ENCODE peak calls at places on chromosome 17, in ten cellular contexts. J is A549, S is H9, M is lung, X is right cardiac atrium, W is dorsolateral prefrontal cortex, C is astrocyte, E is cardiac muscle cell, R is fibroblast of lung, N is tibial nerve. H is an unnamed sample.

GRCh38 chr17:6279659-6280058 is 155.3 kb downstream of the AIPL1 start:
- DNase-seq in E (no peak), N (no peak), M (no peak), X (no peak), R (no peak), J (no peak), W (no peak), C (no peak), S (peak), H (peak)

GRCh38 chr17:58760248-58760647 is 4.6 kb downstream of the PPM1E start:
- DNase-seq in E (no peak), M (no peak), J (no peak), C (no peak), X (no peak), S (no peak), N (no peak), R (no peak), W (no peak), H (no peak)

GRCh38 chr17:64005734-64006167 is 7.6 kb downstream of the PRR29 start:
- DNase-seq in N (no peak), W (no peak), E (no peak), J (peak), C (no peak), M (no peak), R (no peak), X (no peak), S (peak), H (no peak)

GRCh38 chr17:1179635-1180433 is at the start of gene ABR:
- DNase-seq in N (no peak), R (no peak), C (no peak), W (peak), S (peak), M (no peak), X (peak), J (peak), E (peak), H (no peak)

GRCh38 chr17:29905086-29905878 is 24.7 kb downstream of the SSH2 start:
- DNase-seq in R (no peak), J (no peak), S (peak), X (no peak), N (no peak), E (no peak), C (no peak), M (no peak), W (no peak), H (no peak)

GRCh38 chr17:2157081-2157480 is 102.2 kb downstream of the HIC1 start:
- DNase-seq in C (peak), J (no peak), R (peak), E (no peak), W (no peak), N (no peak), M (no peak), X (no peak), S (no peak), H (no peak)

GRCh38 chr17:81578038-81578441 is 25.9 kb upstream of the FAAP100 start:
- DNase-seq in R (peak), W (no peak), X (no peak), M (no peak), N (no peak), S (peak), E (no peak), J (no peak), C (peak), H (no peak)

GRCh38 chr17:78176548-78177025 is 8.2 kb downstream of the SYNGR2 start:
- DNase-seq in N (peak), J (peak), S (peak), W (peak), M (peak), C (no peak), E (peak), R (peak), X (peak), H (no peak)

GRCh38 chr17:77999413-78000173 is 41.1 kb downstream of the TNRC6C start:
- DNase-seq in J (no peak), N (no peak), R (peak), C (peak), X (no peak), S (no peak), W (no peak), E (no peak), M (no peak), H (no peak)

GRCh38 chr17:64060331-64060730 is 39.9 kb upstream of the ICAM2 start:
- DNase-seq in W (no peak), C (no peak), E (no peak), S (no peak), R (no peak), X (no peak), M (no peak), J (no peak), N (no peak), H (no peak)

GRCh38 chr17:15884731-15885130 is 60.2 kb upstream of the ADORA2B start:
- DNase-seq in R (peak), M (no peak), N (no peak), W (no peak), S (no peak), C (peak), X (no peak), J (no peak), E (no peak), H (no peak)

GRCh38 chr17:30376621-30377452 is 1.9 kb upstream of the CPD start:
- DNase-seq in J (no peak), N (peak), E (peak), C (peak), R (peak), X (peak), W (no peak), S (no peak), M (peak), H (peak)

GRCh38 chr17:7839199-7839889 is 5.3 kb downstream of the KDM6B start:
- DNase-seq in E (no peak), X (peak), C (no peak), M (peak), N (no peak), J (no peak), R (no peak), W (no peak), S (no peak), H (no peak)

GRCh38 chr17:8125196-8125946 is 1.5 kb upstream of the HES7 start:
- DNase-seq in S (peak), C (no peak), J (peak), N (peak), M (peak), R (peak), X (peak), E (peak), W (peak), H (no peak)

GRCh38 chr17:78514521-78514920 is 62.7 kb downstream of the DNAH17 start:
- DNase-seq in S (no peak), X (no peak), M (no peak), J (no peak), W (no peak), N (no peak), E (no peak), R (no peak), C (no peak), H (no peak)

GRCh38 chr17:43917348-43918025 is 10.2 kb upstream of the MPP2 start:
- DNase-seq in C (no peak), S (peak), R (peak), M (no peak), N (peak), J (no peak), X (peak), E (peak), W (peak), H (no peak)

GRCh38 chr17:42459983-42460300 is 1.3 kb downstream of the ATP6V0A1 start:
- DNase-seq in J (no peak), S (no peak), X (no peak), E (peak), N (no peak), C (peak), W (no peak), M (no peak), R (peak), H (no peak)

GRCh38 chr17:9484789-9485188 is 90.8 kb downstream of the STX8 start:
- DNase-seq in C (peak), M (no peak), W (no peak), X (no peak), S (no peak), N (no peak), E (no peak), J (no peak), R (peak), H (no peak)

GRCh38 chr17:71402661-71403141 is 718.1 kb upstream of the SOX9 start:
- DNase-seq in C (no peak), J (peak), N (no peak), R (no peak), X (no peak), M (no peak), E (no peak), W (no peak), S (no peak), H (peak)

GRCh38 chr17:81858967-81859905 is 1.1 kb downstream of the P4HB start:
- DNase-seq in E (no peak), N (no peak), C (no peak), R (no peak), W (no peak), J (no peak), M (no peak), X (no peak), S (no peak), H (no peak)

GRCh38 chr17:1039511-1040215 is 42.7 kb downstream of the TIMM22 start:
- DNase-seq in C (no peak), N (peak), X (peak), S (peak), E (no peak), J (no peak), W (peak), M (peak), R (no peak), H (no peak)

GRCh38 chr17:47987240-47987835 is 16.4 kb downstream of the CDK5RAP3 start:
- DNase-seq in M (no peak), X (no peak), C (peak), N (no peak), S (peak), E (no peak), J (no peak), W (peak), R (peak), H (no peak)

GRCh38 chr17:76386966-76387765 is 2.8 kb downstream of the SPHK1 start:
- DNase-seq in E (no peak), J (no peak), X (no peak), C (no peak), W (no peak), R (no peak), S (no peak), N (no peak), M (no peak), H (no peak)
- H3K27ac ChIP-seq in E (no peak), J (no peak), X (no peak), C (peak), W (no peak), R (no peak), S (no peak), N (no peak), M (no peak), H (no peak)

GRCh38 chr17:17497065-17497844 is 1.1 kb upstream of the RASD1 start:
- DNase-seq in N (no peak), X (no peak), S (peak), J (no peak), W (no peak), R (peak), C (peak), E (no peak), M (no peak), H (no peak)
- H3K27ac ChIP-seq in N (peak), X (no peak), S (no peak), J (peak), W (peak), R (no peak), C (no peak), E (no peak), M (no peak), H (no peak)

GRCh38 chr17:75707096-75707720 is 14.1 kb upstream of the ITGB4 start:
- DNase-seq in S (no peak), M (peak), C (peak), E (no peak), X (peak), W (no peak), R (peak), J (peak), N (no peak), H (no peak)

GRCh38 chr17:75703191-75703590 is 18.1 kb upstream of the ITGB4 start:
- DNase-seq in N (no peak), R (no peak), S (no peak), M (no peak), J (no peak), X (no peak), C (no peak), E (no peak), W (no peak), H (no peak)

GRCh38 chr17:75706042-75706728 is 15.1 kb upstream of the ITGB4 start:
- DNase-seq in R (no peak), S (no peak), C (no peak), N (no peak), J (no peak), E (no peak), X (peak), M (no peak), W (no peak), H (no peak)

GRCh38 chr17:75703591-75703990 is 17.7 kb upstream of the ITGB4 start:
- DNase-seq in X (peak), M (no peak), N (no peak), W (no peak), R (no peak), C (no peak), J (no peak), S (no peak), E (no peak), H (no peak)

GRCh38 chr17:75704963-75705875 is 16.0 kb upstream of the ITGB4 start:
- DNase-seq in J (no peak), M (no peak), E (no peak), X (peak), C (no peak), W (no peak), N (no peak), S (no peak), R (no peak), H (no peak)
- H3K27ac ChIP-seq in J (peak), M (no peak), E (no peak), X (peak), C (no peak), W (peak), N (peak), S (no peak), R (no peak), H (no peak)

GRCh38 chr17:65533855-65534457 is 27.5 kb downstream of the AXIN2 start:
- DNase-seq in M (no peak), N (no peak), S (no peak), X (no peak), J (no peak), E (no peak), C (no peak), W (no peak), R (no peak), H (no peak)

GRCh38 chr17:65536573-65537342 is 24.7 kb downstream of the AXIN2 start:
- DNase-seq in R (peak), W (no peak), E (no peak), X (no peak), J (no peak), N (no peak), C (no peak), M (no peak), S (no peak), H (no peak)

GRCh38 chr17:65537343-65537844 is 24.1 kb downstream of the AXIN2 start:
- DNase-seq in E (no peak), J (no peak), M (no peak), W (no peak), C (no peak), R (no peak), X (no peak), S (no peak), N (no peak), H (no peak)

GRCh38 chr17:65537845-65538678 is 23.4 kb downstream of the AXIN2 start:
- DNase-seq in C (no peak), E (no peak), R (no peak), W (no peak), J (no peak), M (no peak), X (no peak), S (no peak), N (no peak), H (no peak)

DNA sequence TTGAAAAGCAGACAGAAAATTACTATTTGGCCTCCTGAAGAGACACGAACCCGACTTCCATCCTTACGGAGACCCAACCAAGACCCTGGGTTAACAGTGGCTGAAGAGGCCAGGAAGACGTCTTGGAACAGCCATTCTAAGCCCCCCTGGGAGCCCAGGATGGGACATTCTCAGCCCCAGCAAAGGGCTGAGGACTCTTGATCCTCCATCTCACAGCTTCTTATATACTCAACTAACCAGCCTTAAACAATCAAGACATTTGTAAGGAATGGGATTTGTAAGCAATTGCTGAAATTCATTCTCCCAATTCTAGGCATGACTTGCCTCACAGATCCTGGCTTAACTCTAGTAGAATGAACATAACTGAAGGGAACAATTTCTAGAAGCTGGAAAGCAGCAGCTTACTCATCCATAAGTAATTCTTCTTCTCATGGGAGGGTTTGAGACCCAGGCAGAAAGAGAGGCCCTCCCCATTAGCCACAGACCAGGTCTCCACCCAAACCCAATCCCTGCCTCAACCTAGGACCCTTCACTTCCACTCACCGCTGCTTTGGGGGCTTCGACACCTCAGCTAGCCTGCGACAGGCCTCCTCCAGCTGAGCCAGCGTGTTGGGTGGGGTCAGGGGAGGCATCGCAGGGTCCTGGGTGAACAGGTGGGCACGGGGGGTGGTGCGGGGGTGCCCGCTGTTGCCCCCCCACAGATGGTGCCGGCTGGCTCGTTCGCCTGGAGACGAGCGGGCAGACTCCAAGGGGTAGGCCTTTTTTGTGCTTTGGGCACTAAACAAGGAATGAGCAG is 25.5 kb downstream of the AXIN2 start:
- DNase-seq in R (no peak), S (no peak), W (no peak), C (no peak), E (no peak), J (no peak), X (no peak), N (no peak), M (no peak), H (no peak)
- H3K27ac ChIP-seq in R (peak), S (no peak), W (peak), C (no peak), E (no peak), J (no peak), X (no peak), N (no peak), M (no peak), H (no peak)

DNA sequence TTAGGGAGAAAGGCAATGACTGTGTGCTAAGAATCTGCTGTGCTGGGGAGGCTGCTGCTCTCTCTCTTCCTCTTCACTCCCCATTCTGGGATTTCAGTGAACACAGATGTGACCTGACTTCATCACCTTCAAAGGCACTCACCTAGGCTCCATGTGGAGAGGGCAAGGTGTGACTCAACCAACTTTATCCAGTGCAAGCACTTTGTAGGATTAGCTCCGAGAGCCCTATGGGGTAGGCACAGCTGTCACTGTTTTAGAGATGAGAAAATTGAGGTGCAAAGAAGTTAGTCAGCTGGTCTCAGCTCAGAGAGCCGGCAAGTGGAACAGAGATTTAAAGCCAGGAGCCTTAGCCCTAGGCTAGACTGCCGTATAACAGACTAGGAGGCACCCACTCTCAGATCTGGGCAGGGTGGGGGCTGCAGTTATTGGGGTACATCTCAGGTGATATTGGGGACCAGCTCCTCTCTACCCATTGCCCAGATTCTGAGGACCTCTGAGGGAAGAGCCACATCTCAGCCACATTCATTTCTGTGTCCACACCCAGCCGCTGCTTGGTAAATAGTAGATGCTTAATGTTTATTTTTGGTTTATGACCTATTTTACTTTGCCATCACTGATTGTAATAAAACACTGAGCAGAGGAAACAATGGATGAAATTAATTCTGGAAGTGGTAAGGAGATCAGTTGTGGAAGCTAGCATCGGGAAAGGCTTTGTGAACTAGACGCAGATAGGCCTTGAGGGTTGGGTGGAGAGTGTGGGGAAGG is 138.8 kb downstream of the CCDC182 start:
- DNase-seq in S (no peak), J (no peak), E (no peak), R (no peak), M (no peak), C (no peak), X (no peak), W (no peak), N (no peak), H (no peak)
- H3K27ac ChIP-seq in S (no peak), J (no peak), E (peak), R (no peak), M (peak), C (no peak), X (peak), W (peak), N (peak), H (no peak)

GRCh38 chr17:50161911-50162288 is 3.9 kb upstream of the SGCA start:
- DNase-seq in M (no peak), E (no peak), N (no peak), S (no peak), X (no peak), C (no peak), W (no peak), R (no peak), J (no peak), H (no peak)
- H3K27ac ChIP-seq in M (no peak), E (no peak), N (peak), S (no peak), X (no peak), C (peak), W (peak), R (no peak), J (no peak), H (no peak)

GRCh38 chr17:50072925-50073324 is 17.0 kb downstream of the ITGA3 start:
- DNase-seq in N (no peak), X (no peak), C (peak), E (no peak), R (peak), W (no peak), J (no peak), M (no peak), S (no peak), H (no peak)
- H3K27ac ChIP-seq in N (no peak), X (no peak), C (no peak), E (peak), R (no peak), W (no peak), J (no peak), M (no peak), S (no peak), H (peak)

GRCh38 chr17:72825218-72825617 is 267.3 kb downstream of the SLC39A11 start:
- DNase-seq in N (no peak), X (no peak), M (no peak), W (no peak), R (no peak), C (no peak), J (no peak), E (no peak), S (no peak), H (no peak)

GRCh38 chr17:72826602-72827001 is 265.9 kb downstream of the SLC39A11 start:
- DNase-seq in E (no peak), C (peak), W (no peak), J (peak), N (no peak), S (no peak), R (peak), X (no peak), M (no peak), H (no peak)

GRCh38 chr17:72822358-72823023 is 270.0 kb downstream of the SLC39A11 start:
- DNase-seq in S (no peak), E (no peak), W (no peak), X (no peak), C (no peak), M (no peak), R (no peak), J (no peak), N (no peak), H (no peak)
- H3K27ac ChIP-seq in S (no peak), E (no peak), W (no peak), X (no peak), C (no peak), M (no peak), R (no peak), J (no peak), N (no peak), H (no peak)

GRCh38 chr17:40325156-40326013 is 16.4 kb downstream of the RARA start:
- DNase-seq in E (no peak), C (no peak), W (no peak), J (no peak), N (no peak), R (no peak), M (no peak), S (no peak), X (peak), H (no peak)
- H3K27ac ChIP-seq in E (no peak), C (no peak), W (no peak), J (peak), N (peak), R (no peak), M (no peak), S (no peak), X (peak), H (no peak)

GRCh38 chr17:17191346-17191792 is 14.8 kb downstream of the PLD6 start:
- DNase-seq in M (no peak), X (peak), W (no peak), J (no peak), R (peak), N (no peak), E (no peak), C (peak), S (no peak), H (no peak)
- H3K27ac ChIP-seq in M (peak), X (peak), W (peak), J (no peak), R (peak), N (peak), E (no peak), C (peak), S (no peak), H (no peak)

H was measured in epithelial cell of prostate.